ENCODE peak calls at places on chromosomes 13 and 19, in nine cellular contexts. One of them, this sample, is unnamed.
A peak's percentile ranks its signal among the peaks of the same experiment; 100 is the strongest.

GRCh38 chr19:6802336-6803035 is 30.0 kb downstream of the VAV1 start:
- DNase-seq in nephron progenitor cell: no peak
- DNase-seq in neural progenitor cell: peak; percentile 7
- DNase-seq in activated CD8-positive, alpha-beta T cell treated with anti-CD3 and anti-CD28 coated beads for 36 hours: peak; percentile 91
- DNase-seq in smooth muscle cell of the brain vasculature: no peak
- DNase-seq in NCI-H446 treated with DMSO at 0.1 percent for 48 hours: no peak
- DNase-seq in HFFc6: no peak
- DNase-seq in stimulated activated CD4-positive, alpha-beta T cell treated with anti-CD3 and anti-CD28 coated beads, Interleukin-15, amount 100 ng/mL, for 24 hours: peak; percentile 84
- DNase-seq in NCI-H2227 treated with DMSO at 0.1 percent for 48 hours: no peak
- DNase-seq in this sample: peak; percentile 21

GRCh38 chr19:12162882-12163806 is at the start of gene ZNF136:
- DNase-seq in neural progenitor cell: peak; percentile 97
- DNase-seq in smooth muscle cell of the brain vasculature: peak; percentile 79
- DNase-seq in NCI-H2227 treated with DMSO at 0.1 percent for 48 hours: peak; percentile 68
- DNase-seq in NCI-H446 treated with DMSO at 0.1 percent for 48 hours: peak; percentile 80
- DNase-seq in activated CD8-positive, alpha-beta T cell treated with anti-CD3 and anti-CD28 coated beads for 36 hours: peak; percentile 97
- DNase-seq in HFFc6: peak; percentile 93
- DNase-seq in nephron progenitor cell: peak; percentile 83
- DNase-seq in stimulated activated CD4-positive, alpha-beta T cell treated with anti-CD3 and anti-CD28 coated beads, Interleukin-15, amount 100 ng/mL, for 24 hours: peak; percentile 96
- DNase-seq in this sample: peak; percentile 96

GRCh38 chr19:12785431-12786011 is 5.8 kb upstream of the JUNB start:
- DNase-seq in stimulated activated CD4-positive, alpha-beta T cell treated with anti-CD3 and anti-CD28 coated beads, Interleukin-15, amount 100 ng/mL, for 24 hours: no peak
- DNase-seq in neural progenitor cell: no peak
- DNase-seq in nephron progenitor cell: no peak
- DNase-seq in smooth muscle cell of the brain vasculature: no peak
- DNase-seq in activated CD8-positive, alpha-beta T cell treated with anti-CD3 and anti-CD28 coated beads for 36 hours: no peak
- DNase-seq in HFFc6: no peak
- DNase-seq in NCI-H2227 treated with DMSO at 0.1 percent for 48 hours: no peak
- DNase-seq in NCI-H446 treated with DMSO at 0.1 percent for 48 hours: no peak
- DNase-seq in this sample: no peak

GRCh38 chr19:23547816-23548430 is 139.1 kb downstream of the ZNF675 start:
- DNase-seq in activated CD8-positive, alpha-beta T cell treated with anti-CD3 and anti-CD28 coated beads for 36 hours: no peak
- DNase-seq in neural progenitor cell: no peak
- DNase-seq in nephron progenitor cell: no peak
- DNase-seq in NCI-H446 treated with DMSO at 0.1 percent for 48 hours: no peak
- DNase-seq in NCI-H2227 treated with DMSO at 0.1 percent for 48 hours: no peak
- DNase-seq in HFFc6: peak; percentile 68
- DNase-seq in smooth muscle cell of the brain vasculature: no peak
- DNase-seq in stimulated activated CD4-positive, alpha-beta T cell treated with anti-CD3 and anti-CD28 coated beads, Interleukin-15, amount 100 ng/mL, for 24 hours: no peak
- DNase-seq in this sample: peak; percentile 56

GRCh38 chr19:30523791-30524190 is 151.6 kb downstream of the ZNF536 start:
- DNase-seq in neural progenitor cell: no peak
- DNase-seq in NCI-H2227 treated with DMSO at 0.1 percent for 48 hours: no peak
- DNase-seq in HFFc6: no peak
- DNase-seq in activated CD8-positive, alpha-beta T cell treated with anti-CD3 and anti-CD28 coated beads for 36 hours: no peak
- DNase-seq in nephron progenitor cell: no peak
- DNase-seq in NCI-H446 treated with DMSO at 0.1 percent for 48 hours: no peak
- DNase-seq in smooth muscle cell of the brain vasculature: no peak
- DNase-seq in stimulated activated CD4-positive, alpha-beta T cell treated with anti-CD3 and anti-CD28 coated beads, Interleukin-15, amount 100 ng/mL, for 24 hours: no peak
- DNase-seq in this sample: no peak

GRCh38 chr13:51643114-51643881 is 59.0 kb downstream of the WDFY2 start:
- DNase-seq in activated CD8-positive, alpha-beta T cell treated with anti-CD3 and anti-CD28 coated beads for 36 hours: no peak
- DNase-seq in neural progenitor cell: no peak
- DNase-seq in stimulated activated CD4-positive, alpha-beta T cell treated with anti-CD3 and anti-CD28 coated beads, Interleukin-15, amount 100 ng/mL, for 24 hours: no peak
- DNase-seq in nephron progenitor cell: no peak
- DNase-seq in smooth muscle cell of the brain vasculature: no peak
- DNase-seq in NCI-H446 treated with DMSO at 0.1 percent for 48 hours: no peak
- DNase-seq in NCI-H2227 treated with DMSO at 0.1 percent for 48 hours: no peak
- DNase-seq in HFFc6: peak; percentile 96
- DNase-seq in this sample: peak; percentile 94

GRCh38 chr13:41465215-41465907 is 8.0 kb downstream of the RGCC start:
- DNase-seq in stimulated activated CD4-positive, alpha-beta T cell treated with anti-CD3 and anti-CD28 coated beads, Interleukin-15, amount 100 ng/mL, for 24 hours: peak; percentile 92
- DNase-seq in activated CD8-positive, alpha-beta T cell treated with anti-CD3 and anti-CD28 coated beads for 36 hours: peak; percentile 97
- DNase-seq in smooth muscle cell of the brain vasculature: peak; percentile 24
- DNase-seq in NCI-H446 treated with DMSO at 0.1 percent for 48 hours: no peak
- DNase-seq in HFFc6: peak; percentile 55
- DNase-seq in neural progenitor cell: no peak
- DNase-seq in nephron progenitor cell: no peak
- DNase-seq in NCI-H2227 treated with DMSO at 0.1 percent for 48 hours: no peak
- DNase-seq in this sample: peak; percentile 64

GRCh38 chr19:18712981-18713380 is 29.5 kb downstream of the CRTC1 start:
- DNase-seq in NCI-H2227 treated with DMSO at 0.1 percent for 48 hours: no peak
- DNase-seq in nephron progenitor cell: no peak
- DNase-seq in neural progenitor cell: no peak
- DNase-seq in activated CD8-positive, alpha-beta T cell treated with anti-CD3 and anti-CD28 coated beads for 36 hours: no peak
- DNase-seq in smooth muscle cell of the brain vasculature: no peak
- DNase-seq in stimulated activated CD4-positive, alpha-beta T cell treated with anti-CD3 and anti-CD28 coated beads, Interleukin-15, amount 100 ng/mL, for 24 hours: no peak
- DNase-seq in HFFc6: no peak
- DNase-seq in NCI-H446 treated with DMSO at 0.1 percent for 48 hours: peak; percentile 25
- DNase-seq in this sample: no peak

GRCh38 chr19:3721131-3721899 is 13.1 kb downstream of the TJP3 start:
- DNase-seq in NCI-H2227 treated with DMSO at 0.1 percent for 48 hours: peak; percentile 59
- DNase-seq in smooth muscle cell of the brain vasculature: no peak
- DNase-seq in activated CD8-positive, alpha-beta T cell treated with anti-CD3 and anti-CD28 coated beads for 36 hours: peak; percentile 89
- DNase-seq in neural progenitor cell: peak; percentile 97
- DNase-seq in NCI-H446 treated with DMSO at 0.1 percent for 48 hours: no peak
- DNase-seq in HFFc6: peak; percentile 58
- DNase-seq in nephron progenitor cell: peak; percentile 96
- DNase-seq in stimulated activated CD4-positive, alpha-beta T cell treated with anti-CD3 and anti-CD28 coated beads, Interleukin-15, amount 100 ng/mL, for 24 hours: peak; percentile 92
- DNase-seq in this sample: peak; percentile 46

GRCh38 chr13:75372517-75372916 is 109.5 kb downstream of the TBC1D4 start:
- DNase-seq in stimulated activated CD4-positive, alpha-beta T cell treated with anti-CD3 and anti-CD28 coated beads, Interleukin-15, amount 100 ng/mL, for 24 hours: no peak
- DNase-seq in nephron progenitor cell: no peak
- DNase-seq in NCI-H446 treated with DMSO at 0.1 percent for 48 hours: no peak
- DNase-seq in HFFc6: peak; percentile 57
- DNase-seq in smooth muscle cell of the brain vasculature: peak; percentile 31
- DNase-seq in NCI-H2227 treated with DMSO at 0.1 percent for 48 hours: peak; percentile 44
- DNase-seq in neural progenitor cell: peak; percentile 46
- DNase-seq in activated CD8-positive, alpha-beta T cell treated with anti-CD3 and anti-CD28 coated beads for 36 hours: peak; percentile 7
- DNase-seq in this sample: no peak